ENCODE peak calls at places on chromosome 12, in four cellular contexts. W is CD8-positive, alpha-beta T cell; C is mucosa of descending colon; G is BJ. T is an unnamed sample.

GRCh38 chr12:11749943-11750690 is 100.6 kb downstream of the ETV6 start:
- DNase-seq in W (no peak), C (no peak), G (no peak), T (no peak)

GRCh38 chr12:94091624-94092023 is 56.8 kb upstream of the PLXNC1 start:
- DNase-seq in W (no peak), C (no peak), G (no peak), T (no peak)

GRCh38 chr12:104994301-104994700 is 8.2 kb downstream of the NOPCHAP1 start:
- DNase-seq in W (no peak), C (no peak), G (no peak), T (no peak)

GRCh38 chr12:128857173-128857770 is 4.0 kb downstream of the GLT1D1 start:
- DNase-seq in W (no peak), C (no peak), G (no peak), T (no peak)

GRCh38 chr12:1929241-1929984 is 11.0 kb upstream of the CACNA2D4 start:
- DNase-seq in W (no peak), C (no peak), G (no peak), T (no peak)

GRCh38 chr12:28618772-28619171 is 428.5 kb downstream of the CCDC91 start:
- DNase-seq in W (no peak), C (no peak), G (no peak), T (no peak)

GRCh38 chr12:93912086-93912733 is 235.0 kb downstream of the CRADD start:
- DNase-seq in W (no peak), C (no peak), G (no peak), T (no peak)

GRCh38 chr12:6181583-6182278 is 18.5 kb upstream of the CD9 start:
- DNase-seq in W (no peak), C (no peak), G (no peak), T (no peak)

GRCh38 chr12:15543347-15543746 is 221.0 kb downstream of the PTPRO start:
- DNase-seq in W (no peak), C (no peak), G (no peak), T (no peak)

GRCh38 chr12:66900616-66901015 is 221.7 kb upstream of the GRIP1 start:
- DNase-seq in W (no peak), C (no peak), G (no peak), T (no peak)

GRCh38 chr12:47652491-47653234 is 53.2 kb downstream of the RPAP3 start:
- DNase-seq in W (no peak), C (no peak), G (no peak), T (no peak)

GRCh38 chr12:11650279-11650696 is 814 bp downstream of the ETV6 start:
- DNase-seq in W (no peak), C (no peak), G (no peak), T (no peak)

GRCh38 chr12:5615760-5616159 is 183.9 kb downstream of the NTF3 start:
- DNase-seq in W (no peak), C (no peak), G (no peak), T (no peak)

GRCh38 chr12:108087900-108088299 is 41.2 kb upstream of the WSCD2 start:
- DNase-seq in W (no peak), C (no peak), G (no peak), T (no peak)

GRCh38 chr12:90065301-90065801 is 356.7 kb upstream of the ATP2B1 start:
- DNase-seq in W (no peak), C (no peak), G (no peak), T (no peak)

GRCh38 chr12:20527396-20528154 is 159.2 kb downstream of the PDE3A start:
- DNase-seq in W (no peak), C (no peak), G (no peak), T (no peak)

GRCh38 chr12:52234226-52234810 is 1.3 kb downstream of the KRT7 start:
- DNase-seq in W (no peak), C (no peak), G (no peak), T (no peak)

GRCh38 chr12:5715076-5715475 is 230.0 kb downstream of the ANO2 start:
- DNase-seq in W (no peak), C (no peak), G (no peak), T (no peak)

GRCh38 chr12:11969437-11970154 is 101.1 kb upstream of the BCL2L14 start:
- DNase-seq in W (no peak), C (no peak), G (no peak), T (no peak)

GRCh38 chr12:93443576-93443975 is 1.8 kb upstream of the UBE2N start:
- DNase-seq in W (no peak), C (no peak), G (no peak), T (no peak)

GRCh38 chr12:3083241-3083921 is 6.2 kb downstream of the TSPAN9 start:
- DNase-seq in W (no peak), C (no peak), G (no peak), T (no peak)

GRCh38 chr12:55258288-55258687 is 13.9 kb downstream of the OR6C74 start:
- DNase-seq in W (no peak), C (no peak), G (no peak), T (no peak)

GRCh38 chr12:108313609-108314331 is 25.3 kb downstream of the CMKLR1 start:
- DNase-seq in W (no peak), C (peak), G (no peak), T (no peak)

GRCh38 chr12:91630906-91631305 is 448.3 kb upstream of the DCN start:
- DNase-seq in W (no peak), C (no peak), G (no peak), T (no peak)

GRCh38 chr12:3018284-3019004 is 58.7 kb upstream of the TSPAN9 start:
- DNase-seq in W (no peak), C (no peak), G (no peak), T (no peak)

GRCh38 chr12:51323317-51323960 is 535 bp downstream of the BIN2 start:
- DNase-seq in W (peak), C (no peak), G (no peak), T (no peak)

GRCh38 chr12:68189766-68190700 is 30.5 kb upstream of the IFNG start:
- DNase-seq in W (peak), C (no peak), G (no peak), T (no peak)

GRCh38 chr12:127052491-127053232 is 1214.3 kb upstream of the TMEM132C start:
- DNase-seq in W (no peak), C (no peak), G (peak), T (no peak)

GRCh38 chr12:48865441-48866290 is at the start of gene RND1:
- DNase-seq in W (peak), C (peak), G (peak), T (peak)

GRCh38 chr12:48861111-48861510 is 4.6 kb downstream of the RND1 start:
- DNase-seq in W (no peak), C (no peak), G (no peak), T (no peak)

GRCh38 chr12:48865141-48865440 is 579 bp downstream of the RND1 start:
- DNase-seq in W (no peak), C (no peak), G (no peak), T (no peak)

GRCh38 chr12:48863296-48863695 is 2.4 kb downstream of the RND1 start:
- DNase-seq in W (no peak), C (no peak), G (no peak), T (no peak)

DNA sequence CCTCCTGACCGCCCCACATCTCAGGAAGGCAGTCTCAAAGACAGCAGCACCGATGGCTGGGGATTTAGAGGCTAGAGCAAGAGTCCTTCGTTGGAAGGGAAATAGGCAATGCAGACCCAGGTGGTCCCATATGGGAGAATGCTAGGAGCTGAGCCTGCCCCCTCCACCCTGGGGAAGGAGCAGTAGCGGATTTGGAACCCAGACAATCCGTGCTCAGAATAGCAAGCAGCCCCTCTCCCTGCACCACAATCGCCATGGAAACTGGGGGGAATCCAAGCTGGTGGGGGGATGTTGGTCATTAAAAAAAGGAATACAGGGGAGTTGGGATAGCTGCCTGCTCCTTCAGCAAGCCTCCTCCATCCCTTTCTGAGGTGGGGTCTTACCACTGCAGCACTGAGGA is 3.0 kb downstream of the RND1 start:
- DNase-seq in W (no peak), C (no peak), G (no peak), T (no peak)
- H3K4me3 ChIP-seq in W (no peak), C (no peak), G (no peak), T (no peak)

GRCh38 chr12:113755098-113755497 is 211.0 kb downstream of the RBM19 start:
- DNase-seq in W (no peak), C (no peak), G (no peak), T (no peak)

GRCh38 chr12:113758165-113758924 is 207.8 kb downstream of the RBM19 start:
- DNase-seq in W (no peak), C (no peak), G (no peak), T (no peak)

GRCh38 chr12:113759135-113759534 is 207.0 kb downstream of the RBM19 start:
- DNase-seq in W (no peak), C (no peak), G (no peak), T (no peak)

GRCh38 chr12:113756609-113757008 is 209.5 kb downstream of the RBM19 start:
- DNase-seq in W (no peak), C (no peak), G (no peak), T (no peak)

GRCh38 chr12:113757223-113758002 is 208.7 kb downstream of the RBM19 start:
- DNase-seq in W (no peak), C (no peak), G (no peak), T (no peak)
- TF ChIP-seq CTCF in W (no peak), C (no peak), G (no peak), T (no peak)

DNA sequence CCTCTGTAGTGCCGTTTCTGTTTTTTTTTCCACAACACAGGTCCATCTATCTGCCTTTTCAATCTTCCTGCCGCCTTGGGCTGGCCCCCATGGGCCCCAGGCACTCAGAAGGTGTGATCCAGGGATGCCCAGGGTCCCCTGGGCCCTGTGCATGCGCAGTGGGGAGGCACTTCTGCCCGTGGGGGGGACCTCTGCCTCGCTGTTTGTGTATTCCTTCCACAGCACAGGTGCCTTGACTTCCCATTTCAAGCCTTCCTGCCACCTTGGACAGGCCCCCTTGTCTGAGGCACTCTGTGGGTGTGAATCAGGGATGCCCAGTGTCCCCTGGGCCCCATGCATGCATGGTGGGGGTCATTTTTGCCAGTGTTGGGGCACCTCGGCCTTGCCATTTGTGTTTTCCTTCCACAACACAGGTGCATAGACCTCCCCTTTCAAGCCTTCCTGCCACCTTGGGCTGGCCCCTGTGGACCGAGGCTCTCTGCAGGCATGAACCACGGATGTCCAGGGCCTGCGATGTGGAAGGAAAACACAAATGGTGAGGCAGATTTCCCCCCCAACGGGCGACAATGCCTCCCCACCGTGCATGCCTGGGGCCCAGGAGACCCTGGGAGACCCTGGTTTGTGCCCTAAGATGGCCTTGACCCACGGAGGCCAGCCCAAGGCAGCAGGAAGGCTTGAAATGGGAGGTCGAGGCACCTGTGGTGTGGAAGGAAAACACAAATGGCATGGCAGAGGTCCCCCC is 366.5 kb downstream of the ALG10 start:
- DNase-seq in W (no peak), C (peak), G (no peak), T (no peak)
- H3K4me3 ChIP-seq in W (no peak), C (no peak), G (no peak), T (no peak)

DNA sequence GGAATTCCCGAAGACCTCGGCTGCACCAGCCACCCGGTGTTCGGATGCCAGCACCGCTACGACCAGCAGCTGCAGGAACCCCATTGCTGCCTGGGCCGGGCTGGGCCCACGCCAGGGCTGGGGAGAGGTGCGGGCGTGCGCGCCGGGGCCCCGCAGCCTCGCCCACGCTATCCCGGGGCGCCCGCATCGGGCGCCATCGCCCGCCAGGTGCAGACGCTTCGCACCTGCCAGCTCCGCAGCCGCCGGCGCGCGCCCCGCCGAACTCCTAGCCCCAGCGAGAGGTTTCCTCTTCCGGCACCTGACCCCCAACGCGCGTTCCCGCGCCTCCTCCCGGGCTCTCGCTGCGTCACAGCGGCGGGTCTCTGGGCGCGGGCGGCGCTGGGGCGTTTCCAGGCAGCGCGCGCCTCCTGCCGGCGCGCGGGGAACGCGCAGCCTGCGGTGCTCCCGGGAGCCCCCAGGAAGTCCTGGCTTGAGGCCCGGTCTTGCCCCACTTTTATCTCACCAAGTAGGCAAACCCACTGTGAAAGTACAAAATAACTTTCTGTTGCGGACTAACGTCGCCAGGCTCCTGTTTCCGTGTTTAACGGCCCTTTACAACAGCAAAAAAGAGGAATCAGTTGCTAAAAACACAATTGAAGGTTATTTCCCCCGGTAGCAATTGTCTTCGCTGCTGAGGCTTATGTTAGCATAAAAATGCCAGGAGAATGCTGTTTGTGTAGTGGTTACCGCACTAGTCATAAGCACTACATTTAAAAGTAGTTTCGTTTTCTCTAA is at the start of gene TM7SF3:
- DNase-seq in W (peak), C (peak), G (peak), T (no peak)
- TF ChIP-seq CTCF in W (peak), C (peak), G (peak), T (peak)

GRCh38 chr12:110502449-110502738 is 263 bp downstream of the RAD9B start:
- DNase-seq in W (no peak), C (no peak), G (no peak), T (no peak)
- H3K4me3 ChIP-seq in W (peak), C (no peak), G (peak), T (peak)

GRCh38 chr12:27566159-27566558 is 42.2 kb downstream of the PPFIBP1 start:
- DNase-seq in W (no peak), C (no peak), G (no peak), T (no peak)
- TF ChIP-seq CTCF in W (no peak), C (no peak), G (no peak), T (no peak)